ENCODE peak calls at places on chromosomes 1 and 21, in seven cellular contexts. One of them, this sample, is unnamed.
A peak's percentile ranks its signal among the peaks of the same experiment; 100 is the strongest.

GRCh38 chr1:177849130-177849529 is 120.7 kb downstream of the SEC16B start:
- DNase-seq in PC-9: no peak
- DNase-seq in aorta: no peak
- DNase-seq in mammary epithelial cell: peak; percentile 57
- DNase-seq in vagina: no peak
- DNase-seq in heart left ventricle: no peak
- DNase-seq in A549: no peak
- DNase-seq in this sample: no peak

GRCh38 chr1:15336866-15337265 is 72.8 kb upstream of the EFHD2 start:
- DNase-seq in A549: no peak
- DNase-seq in vagina: no peak
- DNase-seq in PC-9: peak; percentile 30
- DNase-seq in heart left ventricle: peak; percentile 30
- DNase-seq in aorta: peak; percentile 77
- DNase-seq in mammary epithelial cell: no peak
- DNase-seq in this sample: no peak

GRCh38 chr1:244154882-244155531 is 103.9 kb downstream of the ZBTB18 start:
- DNase-seq in PC-9: no peak
- DNase-seq in mammary epithelial cell: no peak
- DNase-seq in A549: no peak
- DNase-seq in aorta: no peak
- DNase-seq in vagina: no peak
- DNase-seq in heart left ventricle: no peak
- DNase-seq in this sample: no peak

GRCh38 chr21:15524855-15525254 is 204.9 kb upstream of the USP25 start:
- DNase-seq in heart left ventricle: no peak
- DNase-seq in A549: no peak
- DNase-seq in aorta: no peak
- DNase-seq in mammary epithelial cell: no peak
- DNase-seq in PC-9: no peak
- DNase-seq in vagina: no peak
- DNase-seq in this sample: no peak

GRCh38 chr1:90487040-90487439 is 230.1 kb downstream of the BARHL2 start:
- DNase-seq in aorta: no peak
- DNase-seq in PC-9: no peak
- DNase-seq in heart left ventricle: no peak
- DNase-seq in vagina: no peak
- DNase-seq in A549: no peak
- DNase-seq in mammary epithelial cell: no peak
- DNase-seq in this sample: no peak

GRCh38 chr1:31425301-31426081 is 12.5 kb downstream of the SERINC2 start:
- DNase-seq in vagina: no peak
- DNase-seq in aorta: no peak
- DNase-seq in PC-9: no peak
- DNase-seq in heart left ventricle: no peak
- DNase-seq in mammary epithelial cell: no peak
- DNase-seq in A549: no peak
- DNase-seq in this sample: no peak

GRCh38 chr1:223729906-223730305 is 17.6 kb downstream of the CAPN2 start:
- DNase-seq in PC-9: no peak
- DNase-seq in A549: no peak
- DNase-seq in aorta: no peak
- DNase-seq in heart left ventricle: no peak
- DNase-seq in mammary epithelial cell: no peak
- DNase-seq in vagina: no peak
- DNase-seq in this sample: no peak

GRCh38 chr1:23799570-23800395 is 771 bp downstream of the GALE start:
- DNase-seq in PC-9: peak; percentile 93
- DNase-seq in mammary epithelial cell: peak; percentile 92
- DNase-seq in aorta: peak; percentile 79
- DNase-seq in vagina: no peak
- DNase-seq in heart left ventricle: peak; percentile 52
- DNase-seq in A549: peak; percentile 86
- DNase-seq in this sample: no peak

GRCh38 chr1:11730429-11730861 is 5.5 kb upstream of the AGTRAP start:
- DNase-seq in A549: no peak
- DNase-seq in aorta: no peak
- DNase-seq in PC-9: no peak
- DNase-seq in heart left ventricle: peak; percentile 40
- DNase-seq in mammary epithelial cell: no peak
- DNase-seq in vagina: no peak
- DNase-seq in this sample: no peak

GRCh38 chr1:24635195-24635843 is 7.8 kb upstream of the SRRM1 start:
- DNase-seq in heart left ventricle: no peak
- DNase-seq in A549: peak; percentile 60
- DNase-seq in vagina: no peak
- DNase-seq in aorta: no peak
- DNase-seq in mammary epithelial cell: peak; percentile 61
- DNase-seq in PC-9: no peak
- DNase-seq in this sample: no peak

GRCh38 chr21:43921602-43921978 is 56.6 kb downstream of the AGPAT3 start:
- DNase-seq in aorta: peak; percentile 17
- DNase-seq in mammary epithelial cell: no peak
- DNase-seq in A549: no peak
- DNase-seq in heart left ventricle: no peak
- DNase-seq in vagina: no peak
- DNase-seq in PC-9: no peak
- DNase-seq in this sample: no peak

GRCh38 chr1:171984850-171985485 is 143.7 kb downstream of the DNM3 start:
- DNase-seq in PC-9: no peak
- DNase-seq in A549: peak; percentile 24
- DNase-seq in vagina: no peak
- DNase-seq in heart left ventricle: no peak
- DNase-seq in aorta: no peak
- DNase-seq in mammary epithelial cell: no peak
- DNase-seq in this sample: no peak

GRCh38 chr1:21046132-21046531 is 130.6 kb downstream of the EIF4G3 start:
- DNase-seq in heart left ventricle: no peak
- DNase-seq in aorta: no peak
- DNase-seq in vagina: no peak
- DNase-seq in mammary epithelial cell: no peak
- DNase-seq in PC-9: no peak
- DNase-seq in A549: no peak
- DNase-seq in this sample: no peak

GRCh38 chr1:80534606-80535360 is 1266.0 kb upstream of the ADGRL2 start:
- DNase-seq in heart left ventricle: no peak
- DNase-seq in mammary epithelial cell: peak; percentile 22
- DNase-seq in A549: no peak
- DNase-seq in aorta: no peak
- DNase-seq in PC-9: no peak
- DNase-seq in vagina: no peak
- DNase-seq in this sample: no peak
- H3K27ac ChIP-seq in heart left ventricle: no peak overlapping the region
- H3K27ac ChIP-seq in mammary epithelial cell: no peak overlapping the region
- H3K27ac ChIP-seq in A549: peak overlapping the region; percentile 75
- H3K27ac ChIP-seq in aorta: no peak overlapping the region
- H3K27ac ChIP-seq in PC-9: no peak overlapping the region
- H3K27ac ChIP-seq in vagina: no peak overlapping the region
- H3K27ac ChIP-seq in this sample: no peak overlapping the region

GRCh38 chr1:1238702-1239178 is 6.7 kb downstream of the B3GALT6 start:
- DNase-seq in mammary epithelial cell: no peak
- DNase-seq in A549: no peak
- DNase-seq in vagina: no peak
- DNase-seq in heart left ventricle: no peak
- DNase-seq in PC-9: no peak
- DNase-seq in aorta: no peak
- DNase-seq in this sample: no peak
- H3K27ac ChIP-seq in mammary epithelial cell: peak overlapping the region; percentile 6
- H3K27ac ChIP-seq in A549: no peak overlapping the region
- H3K27ac ChIP-seq in vagina: no peak overlapping the region
- H3K27ac ChIP-seq in heart left ventricle: no peak overlapping the region
- H3K27ac ChIP-seq in PC-9: peak overlapping the region; percentile 75
- H3K27ac ChIP-seq in aorta: no peak overlapping the region
- H3K27ac ChIP-seq in this sample: no peak overlapping the region

DNA sequence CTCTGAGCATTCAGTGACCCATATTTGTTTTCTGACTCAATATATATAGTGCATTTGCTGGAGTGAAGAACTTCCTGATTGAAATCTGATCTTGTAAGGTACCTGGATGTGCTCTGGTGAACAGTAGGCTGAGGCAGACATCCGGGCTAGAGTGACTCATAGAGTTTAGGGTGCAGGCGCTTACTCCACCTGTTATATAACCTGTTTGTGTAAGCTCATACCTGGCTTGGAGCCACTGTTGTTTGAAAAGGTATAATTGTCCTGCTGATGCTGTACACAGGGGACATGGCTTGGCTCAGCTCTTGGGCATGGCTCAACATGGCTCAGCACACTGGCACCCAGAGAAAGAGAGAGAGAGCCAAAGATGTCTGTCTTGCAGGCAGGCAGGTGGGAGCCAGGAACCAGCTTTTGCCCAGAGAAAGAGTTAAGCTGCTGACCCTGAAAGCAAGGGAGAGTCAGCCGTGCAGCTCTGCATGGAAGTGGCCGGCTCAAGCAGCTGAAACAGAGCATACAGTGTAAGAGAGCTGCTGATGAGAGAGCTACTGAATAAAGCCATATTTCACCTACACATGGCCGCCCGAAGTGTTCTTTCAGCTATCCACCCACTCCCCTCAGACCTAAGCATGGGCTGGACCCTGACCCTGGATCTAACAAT is 43.2 kb downstream of the GJA5 start:
- DNase-seq in vagina: no peak
- DNase-seq in heart left ventricle: no peak
- DNase-seq in PC-9: peak; percentile 82
- DNase-seq in aorta: no peak
- DNase-seq in A549: no peak
- DNase-seq in mammary epithelial cell: peak; percentile 91
- DNase-seq in this sample: no peak
- H3K27ac ChIP-seq in vagina: no peak overlapping the region
- H3K27ac ChIP-seq in heart left ventricle: no peak overlapping the region
- H3K27ac ChIP-seq in PC-9: peak overlapping the region; percentile 82
- H3K27ac ChIP-seq in aorta: no peak overlapping the region
- H3K27ac ChIP-seq in A549: no peak overlapping the region
- H3K27ac ChIP-seq in mammary epithelial cell: no peak overlapping the region
- H3K27ac ChIP-seq in this sample: no peak overlapping the region

GRCh38 chr1:45348609-45348965 is 8.3 kb upstream of the MUTYH start:
- DNase-seq in heart left ventricle: no peak
- DNase-seq in mammary epithelial cell: no peak
- DNase-seq in PC-9: no peak
- DNase-seq in A549: no peak
- DNase-seq in aorta: no peak
- DNase-seq in vagina: no peak
- DNase-seq in this sample: no peak
- H3K27ac ChIP-seq in heart left ventricle: peak overlapping the region; percentile 66
- H3K27ac ChIP-seq in mammary epithelial cell: no peak overlapping the region
- H3K27ac ChIP-seq in PC-9: peak overlapping the region; percentile 4
- H3K27ac ChIP-seq in A549: no peak overlapping the region
- H3K27ac ChIP-seq in aorta: no peak overlapping the region
- H3K27ac ChIP-seq in vagina: peak overlapping the region; percentile 39
- H3K27ac ChIP-seq in this sample: peak overlapping the region; percentile 49

GRCh38 chr21:38740131-38740530 is 65.6 kb upstream of the ETS2 start:
- DNase-seq in heart left ventricle: no peak
- DNase-seq in vagina: no peak
- DNase-seq in aorta: no peak
- DNase-seq in PC-9: no peak
- DNase-seq in mammary epithelial cell: no peak
- DNase-seq in A549: no peak
- DNase-seq in this sample: no peak

GRCh38 chr21:38742580-38743260 is 63.0 kb upstream of the ETS2 start:
- DNase-seq in heart left ventricle: no peak
- DNase-seq in A549: no peak
- DNase-seq in aorta: no peak
- DNase-seq in PC-9: no peak
- DNase-seq in mammary epithelial cell: no peak
- DNase-seq in vagina: no peak
- DNase-seq in this sample: no peak

GRCh38 chr21:38743772-38744529 is 61.8 kb upstream of the ETS2 start:
- DNase-seq in vagina: no peak
- DNase-seq in aorta: no peak
- DNase-seq in heart left ventricle: peak; percentile 62
- DNase-seq in mammary epithelial cell: no peak
- DNase-seq in PC-9: no peak
- DNase-seq in A549: no peak
- DNase-seq in this sample: no peak

GRCh38 chr21:38741976-38742309 is 63.8 kb upstream of the ETS2 start:
- DNase-seq in A549: no peak
- DNase-seq in aorta: no peak
- DNase-seq in vagina: no peak
- DNase-seq in mammary epithelial cell: no peak
- DNase-seq in PC-9: no peak
- DNase-seq in heart left ventricle: no peak
- DNase-seq in this sample: no peak

GRCh38 chr21:38741092-38741975 is 64.4 kb upstream of the ETS2 start:
- DNase-seq in A549: no peak
- DNase-seq in vagina: no peak
- DNase-seq in heart left ventricle: no peak
- DNase-seq in aorta: no peak
- DNase-seq in mammary epithelial cell: no peak
- DNase-seq in PC-9: no peak
- DNase-seq in this sample: no peak
- H3K27ac ChIP-seq in A549: no peak overlapping the region
- H3K27ac ChIP-seq in vagina: no peak overlapping the region
- H3K27ac ChIP-seq in heart left ventricle: no peak overlapping the region
- H3K27ac ChIP-seq in aorta: no peak overlapping the region
- H3K27ac ChIP-seq in mammary epithelial cell: no peak overlapping the region
- H3K27ac ChIP-seq in PC-9: no peak overlapping the region
- H3K27ac ChIP-seq in this sample: no peak overlapping the region

DNA sequence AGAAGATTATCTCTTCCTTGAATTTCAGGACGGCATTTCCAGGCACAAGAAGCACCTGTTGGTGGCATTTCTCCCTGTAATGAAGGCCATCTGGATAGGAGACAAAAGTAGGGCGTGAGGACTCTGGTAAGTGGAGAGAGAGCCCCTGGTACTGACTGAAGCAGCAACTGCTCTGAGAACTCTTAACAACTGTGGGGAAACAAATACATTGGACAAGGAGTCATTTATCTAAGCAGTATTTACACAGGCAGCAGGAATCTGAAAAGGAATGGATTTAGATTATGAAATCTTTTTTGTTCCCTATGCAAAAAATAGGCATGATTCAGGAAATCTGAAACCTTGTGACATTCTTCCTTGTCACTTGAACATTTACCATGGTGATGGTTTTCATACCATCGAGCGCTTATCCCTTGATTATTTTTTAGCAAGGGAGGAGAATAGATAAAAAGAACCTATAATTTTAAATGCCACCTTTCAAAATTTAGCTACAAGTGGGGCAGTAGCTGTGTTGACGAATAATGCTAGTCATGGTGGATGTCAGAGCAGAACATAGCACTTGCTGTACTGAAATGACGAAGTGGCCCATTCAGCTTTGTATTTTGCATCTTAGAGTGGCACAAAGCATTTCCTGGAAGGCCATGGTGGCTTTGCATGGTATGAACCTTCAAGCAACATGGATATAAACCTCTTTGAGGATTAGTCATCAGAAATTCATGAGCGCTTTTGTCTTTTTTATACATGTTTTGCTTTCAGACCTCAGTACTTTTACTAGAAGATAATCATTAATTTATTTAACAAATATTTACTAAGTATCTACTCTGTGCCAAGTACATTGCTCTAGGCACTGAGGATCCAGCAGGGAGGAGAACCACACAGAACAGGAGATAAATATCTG is 362.0 kb downstream of the ADGRL2 start:
- DNase-seq in heart left ventricle: no peak
- DNase-seq in mammary epithelial cell: no peak
- DNase-seq in aorta: no peak
- DNase-seq in A549: no peak
- DNase-seq in PC-9: no peak
- DNase-seq in vagina: no peak
- DNase-seq in this sample: no peak
- H3K27ac ChIP-seq in heart left ventricle: no peak overlapping the region
- H3K27ac ChIP-seq in mammary epithelial cell: no peak overlapping the region
- H3K27ac ChIP-seq in aorta: no peak overlapping the region
- H3K27ac ChIP-seq in A549: no peak overlapping the region
- H3K27ac ChIP-seq in PC-9: no peak overlapping the region
- H3K27ac ChIP-seq in vagina: no peak overlapping the region
- H3K27ac ChIP-seq in this sample: no peak overlapping the region

This sample was measured in testis.